ENCODE peak calls at places on chromosomes 7 and 10, in eight cellular contexts. R is anterior cingulate cortex; C is NCI-H1048; N is iPS DF 19.7; V is activated CD4-positive, alpha-beta T cell treated with anti-CD3 and anti-CD28 coated beads, Interleukin-2, amount 50 U/mL, for 1 hour; O is sigmoid colon; S is posterior vena cava; D is endodermal cell. Q is an unnamed sample.

GRCh38 chr10:84432891-84433290 is 104.5 kb downstream of the CCSER2 start:
- DNase-seq in R (no peak), C (no peak), N (no peak), V (no peak), O (no peak), S (no peak), D (no peak), Q (peak)

GRCh38 chr10:61987951-61988379 is 86.5 kb downstream of the ARID5B start:
- DNase-seq in R (no peak), C (no peak), N (no peak), V (no peak), O (no peak), S (no peak), D (no peak), Q (no peak)

GRCh38 chr7:27802977-27803376 is 63.0 kb downstream of the TAX1BP1 start:
- DNase-seq in R (no peak), C (no peak), N (no peak), V (no peak), O (no peak), S (no peak), D (no peak), Q (no peak)

GRCh38 chr10:11551915-11552602 is 59.4 kb downstream of the USP6NL start:
- DNase-seq in R (no peak), C (peak), N (no peak), V (no peak), O (no peak), S (no peak), D (no peak), Q (peak)

GRCh38 chr10:27541728-27542285 is 37.7 kb downstream of the RAB18 start:
- DNase-seq in R (no peak), C (no peak), N (no peak), V (no peak), O (no peak), S (no peak), D (no peak), Q (no peak)

GRCh38 chr10:51257511-51258248 is 183.4 kb downstream of the PRKG1 start:
- DNase-seq in R (no peak), C (no peak), N (no peak), V (no peak), O (no peak), S (no peak), D (no peak), Q (peak)

GRCh38 chr10:73968101-73968515 is 29.8 kb upstream of the VCL start:
- DNase-seq in R (no peak), C (no peak), N (no peak), V (no peak), O (no peak), S (no peak), D (peak), Q (peak)

GRCh38 chr10:16986406-16987128 is 143.0 kb downstream of the CUBN start:
- DNase-seq in R (peak), C (peak), N (no peak), V (no peak), O (no peak), S (no peak), D (peak), Q (no peak)

GRCh38 chr10:75929630-75930161 is 498.3 kb downstream of the LRMDA start:
- DNase-seq in R (no peak), C (no peak), N (no peak), V (no peak), O (no peak), S (no peak), D (no peak), Q (no peak)

GRCh38 chr10:68647928-68648327 is 73.1 kb upstream of the CCAR1 start:
- DNase-seq in R (no peak), C (no peak), N (no peak), V (no peak), O (no peak), S (no peak), D (no peak), Q (no peak)

GRCh38 chr10:90321132-90321816 is 536.6 kb downstream of the HTR7 start:
- DNase-seq in R (no peak), C (no peak), N (no peak), V (no peak), O (no peak), S (no peak), D (no peak), Q (no peak)

GRCh38 chr7:96248405-96248804 is 73.5 kb downstream of the SLC25A13 start:
- DNase-seq in R (no peak), C (no peak), N (no peak), V (no peak), O (no peak), S (no peak), D (no peak), Q (no peak)

GRCh38 chr7:47390914-47391313 is 191.0 kb downstream of the TNS3 start:
- DNase-seq in R (no peak), C (no peak), N (no peak), V (no peak), O (peak), S (peak), D (no peak), Q (no peak)

GRCh38 chr10:10642741-10643280 is 374.9 kb upstream of the CELF2 start:
- DNase-seq in R (no peak), C (no peak), N (no peak), V (no peak), O (no peak), S (peak), D (no peak), Q (no peak)

GRCh38 chr10:1609038-1609411 is 128.3 kb downstream of the ADARB2 start:
- DNase-seq in R (no peak), C (no peak), N (no peak), V (no peak), O (no peak), S (no peak), D (no peak), Q (no peak)

GRCh38 chr7:139286144-139286543 is 55.0 kb upstream of the FMC1 start:
- DNase-seq in R (no peak), C (no peak), N (no peak), V (no peak), O (no peak), S (no peak), D (no peak), Q (no peak)

GRCh38 chr10:11168423-11169100 is 150.9 kb downstream of the CELF2 start:
- DNase-seq in R (no peak), C (no peak), N (no peak), V (no peak), O (no peak), S (no peak), D (no peak), Q (no peak)

GRCh38 chr7:120259382-120259781 is 13.6 kb upstream of the KCND2 start:
- DNase-seq in R (no peak), C (no peak), N (no peak), V (no peak), O (no peak), S (no peak), D (no peak), Q (no peak)

GRCh38 chr7:100483728-100484635 is at the start of gene NYAP1:
- DNase-seq in R (peak), C (peak), N (no peak), V (peak), O (no peak), S (no peak), D (peak), Q (peak)

Q was measured in mesendoderm.